ENCODE peak calls at places on chromosomes 12 and 14, in four cellular contexts. One of them, this sample, is unnamed.
A peak's percentile ranks its signal among the peaks of the same experiment; 100 is the strongest.

GRCh38 chr12:113961921-113962710 is 4.0 kb downstream of the RBM19 start:
- DNase-seq in GM12878: peak; percentile 71
- DNase-seq in K562: no peak
- DNase-seq in HepG2: peak; percentile 20
- DNase-seq in this sample: no peak

GRCh38 chr12:7832059-7832696 is 40.5 kb downstream of the SLC2A14 start:
- DNase-seq in HepG2: peak; percentile 62
- DNase-seq in K562: peak; percentile 55
- DNase-seq in GM12878: no peak
- DNase-seq in this sample: peak; percentile 32

GRCh38 chr12:115553622-115554021 is 723.9 kb downstream of the MED13L start:
- DNase-seq in K562: no peak
- DNase-seq in GM12878: no peak
- DNase-seq in HepG2: peak; percentile 66
- DNase-seq in this sample: no peak

GRCh38 chr12:124557518-124558223 is 9.7 kb downstream of the NCOR2 start:
- DNase-seq in GM12878: no peak
- DNase-seq in HepG2: no peak
- DNase-seq in K562: no peak
- DNase-seq in this sample: no peak

GRCh38 chr12:49962861-49963765 is 1.4 kb downstream of the AQP5 start:
- DNase-seq in GM12878: no peak
- DNase-seq in HepG2: no peak
- DNase-seq in K562: no peak
- DNase-seq in this sample: peak; percentile 29

GRCh38 chr12:13061377-13061776 is 17.2 kb downstream of the FAM234B start:
- DNase-seq in GM12878: no peak
- DNase-seq in HepG2: no peak
- DNase-seq in K562: peak; percentile 54
- DNase-seq in this sample: no peak

GRCh38 chr14:105087308-105087962 is 22.2 kb upstream of the GPR132 start:
- DNase-seq in K562: no peak
- DNase-seq in GM12878: no peak
- DNase-seq in HepG2: no peak
- DNase-seq in this sample: no peak

GRCh38 chr14:33914676-33915516 is 36.0 kb downstream of the EGLN3 start:
- DNase-seq in HepG2: no peak
- DNase-seq in GM12878: no peak
- DNase-seq in K562: peak; percentile 64
- DNase-seq in this sample: peak; percentile 79

GRCh38 chr14:23327947-23328744 is 6.9 kb downstream of the PABPN1 start:
- DNase-seq in K562: peak; percentile 83
- DNase-seq in GM12878: no peak
- DNase-seq in HepG2: peak; percentile 89
- DNase-seq in this sample: peak; percentile 60

GRCh38 chr12:114876968-114877680 is 193.1 kb upstream of the TBX3 start:
- DNase-seq in HepG2: no peak
- DNase-seq in GM12878: no peak
- DNase-seq in K562: no peak
- DNase-seq in this sample: no peak

GRCh38 chr12:132357623-132358186 is 28.3 kb upstream of the GALNT9 start:
- DNase-seq in HepG2: no peak
- DNase-seq in GM12878: no peak
- DNase-seq in K562: no peak
- DNase-seq in this sample: no peak

GRCh38 chr12:108597559-108598471 is at the start of gene TMEM119:
- DNase-seq in K562: no peak
- DNase-seq in GM12878: no peak
- DNase-seq in HepG2: no peak
- DNase-seq in this sample: no peak

GRCh38 chr12:30010071-30011052 is 226.6 kb upstream of the TMTC1 start:
- DNase-seq in K562: no peak
- DNase-seq in HepG2: no peak
- DNase-seq in GM12878: no peak
- DNase-seq in this sample: no peak

GRCh38 chr14:106396999-106397398 is 870.6 kb downstream of the TMEM121 start:
- DNase-seq in GM12878: no peak
- DNase-seq in K562: no peak
- DNase-seq in HepG2: no peak
- DNase-seq in this sample: no peak

GRCh38 chr12:31015215-31015614 is 58.4 kb upstream of the DDX11 start:
- DNase-seq in K562: no peak
- DNase-seq in HepG2: no peak
- DNase-seq in GM12878: no peak
- DNase-seq in this sample: no peak

GRCh38 chr12:48972213-48973021 is 882 bp upstream of the WNT10B start:
- DNase-seq in K562: no peak
- DNase-seq in GM12878: no peak
- DNase-seq in HepG2: no peak
- DNase-seq in this sample: no peak

GRCh38 chr14:72804653-72805180 is 89.2 kb downstream of the DPF3 start:
- DNase-seq in K562: no peak
- DNase-seq in GM12878: no peak
- DNase-seq in HepG2: no peak
- DNase-seq in this sample: no peak

GRCh38 chr14:75132374-75133086 is 5.7 kb upstream of the NEK9 start:
- DNase-seq in GM12878: peak; percentile 66
- DNase-seq in K562: peak; percentile 76
- DNase-seq in HepG2: peak; percentile 69
- DNase-seq in this sample: peak; percentile 65

GRCh38 chr14:24397639-24398297 is 1.0 kb upstream of the NYNRIN start:
- DNase-seq in HepG2: no peak
- DNase-seq in K562: no peak
- DNase-seq in GM12878: no peak
- DNase-seq in this sample: no peak

DNA sequence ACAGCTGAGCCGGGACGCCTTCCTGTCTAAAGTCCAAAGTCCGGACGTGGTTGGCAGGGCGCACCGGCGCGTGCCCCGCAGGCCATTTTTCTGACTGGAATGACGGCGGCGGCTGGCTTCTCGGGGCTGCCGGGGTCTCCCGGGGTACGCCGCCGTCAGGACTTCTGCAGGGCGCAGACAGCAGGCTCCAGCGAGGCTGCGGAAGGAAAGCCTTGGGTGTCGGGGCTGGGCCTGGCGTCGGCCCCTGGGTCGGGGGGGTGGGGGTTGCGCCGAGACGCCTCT is 32.8 kb downstream of the MIA2 start:
- DNase-seq in K562: no peak
- DNase-seq in HepG2: peak; percentile 96
- DNase-seq in GM12878: no peak
- DNase-seq in this sample: no peak
- TF ChIP-seq REST in K562: no peak
- TF ChIP-seq REST in HepG2: no peak
- TF ChIP-seq REST in GM12878: no peak
- TF ChIP-seq REST in this sample: no peak

DNA sequence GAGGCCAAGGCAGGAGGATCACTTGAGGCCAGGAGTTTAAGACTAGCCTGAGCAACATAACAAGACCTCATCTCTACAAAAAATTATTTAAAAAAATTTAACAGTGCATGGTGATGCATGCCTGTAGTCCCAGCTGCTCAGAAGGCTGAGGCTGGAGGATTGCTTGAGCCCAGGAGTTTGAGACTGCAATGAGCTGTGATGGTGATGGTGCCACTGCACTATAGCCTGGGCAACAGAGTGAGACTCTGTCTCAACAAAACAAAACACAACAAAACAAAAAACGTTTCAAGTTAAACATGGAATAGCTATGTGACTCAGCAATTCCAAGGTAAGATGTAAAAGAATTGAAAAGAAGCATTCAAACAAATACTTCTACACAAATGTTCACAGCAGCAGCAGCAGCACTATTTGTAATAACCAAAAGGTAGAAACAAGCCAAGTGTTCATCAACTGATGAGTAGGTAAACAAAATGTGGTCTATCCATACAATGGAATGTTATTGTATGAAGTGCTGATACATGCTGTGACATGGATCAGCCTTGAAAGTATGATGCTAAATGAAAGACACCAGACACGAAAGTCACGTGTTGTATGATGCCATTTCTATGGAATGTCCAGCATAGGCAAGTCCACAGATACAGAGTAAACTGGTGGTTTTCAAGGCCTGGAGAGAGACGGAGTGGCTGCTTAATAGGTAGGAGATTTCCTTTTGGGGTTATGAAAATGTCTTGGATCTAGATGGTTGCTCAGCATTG is 31.4 kb downstream of the CFAP251 start:
- DNase-seq in HepG2: peak; percentile 82
- DNase-seq in GM12878: no peak
- DNase-seq in K562: no peak
- DNase-seq in this sample: no peak
- H3K9ac ChIP-seq in HepG2: no peak overlapping the region
- H3K9ac ChIP-seq in GM12878: no peak overlapping the region
- H3K9ac ChIP-seq in K562: no peak overlapping the region
- H3K9ac ChIP-seq in this sample: no peak overlapping the region

GRCh38 chr12:65891987-65892481 is 67.8 kb downstream of the HMGA2 start:
- DNase-seq in HepG2: no peak
- DNase-seq in GM12878: no peak
- DNase-seq in K562: no peak
- DNase-seq in this sample: peak; percentile 80

GRCh38 chr12:65894127-65894526 is 69.8 kb downstream of the HMGA2 start:
- DNase-seq in HepG2: no peak
- DNase-seq in GM12878: no peak
- DNase-seq in K562: no peak
- DNase-seq in this sample: no peak

GRCh38 chr12:65894624-65895023 is 70.3 kb downstream of the HMGA2 start:
- DNase-seq in GM12878: no peak
- DNase-seq in HepG2: no peak
- DNase-seq in K562: no peak
- DNase-seq in this sample: no peak

GRCh38 chr12:65891219-65891618 is 66.9 kb downstream of the HMGA2 start:
- DNase-seq in K562: no peak
- DNase-seq in GM12878: no peak
- DNase-seq in HepG2: no peak
- DNase-seq in this sample: no peak

GRCh38 chr12:65892905-65893304 is 68.6 kb downstream of the HMGA2 start:
- DNase-seq in HepG2: no peak
- DNase-seq in GM12878: no peak
- DNase-seq in K562: no peak
- DNase-seq in this sample: no peak
- TF ChIP-seq POLR2A in HepG2: no peak
- TF ChIP-seq POLR2A in GM12878: no peak
- TF ChIP-seq POLR2A in K562: no peak
- TF ChIP-seq POLR2A in this sample: no peak

GRCh38 chr12:112381898-112382796 is at the start of gene HECTD4:
- DNase-seq in HepG2: peak; percentile 82
- DNase-seq in K562: peak; percentile 97
- DNase-seq in GM12878: peak; percentile 34
- DNase-seq in this sample: peak; percentile 42
- TF ChIP-seq REST in HepG2: no peak
- TF ChIP-seq REST in K562: peak; percentile 29
- TF ChIP-seq REST in GM12878: no peak
- TF ChIP-seq REST in this sample: no peak

GRCh38 chr12:46219892-46220655 is 48.8 kb downstream of the SLC38A1 start:
- DNase-seq in GM12878: no peak
- DNase-seq in K562: peak; percentile 88
- DNase-seq in HepG2: peak; percentile 30
- DNase-seq in this sample: peak; percentile 68
- H3K9ac ChIP-seq in GM12878: no peak overlapping the region
- H3K9ac ChIP-seq in K562: no peak overlapping the region
- H3K9ac ChIP-seq in HepG2: no peak overlapping the region
- H3K9ac ChIP-seq in this sample: peak overlapping the region; percentile 9

GRCh38 chr12:56299308-56299852 is 750 bp downstream of the CS start:
- DNase-seq in GM12878: no peak
- DNase-seq in K562: peak; percentile 58
- DNase-seq in HepG2: no peak
- DNase-seq in this sample: no peak
- TF ChIP-seq POLR2A in GM12878: no peak
- TF ChIP-seq POLR2A in K562: no peak
- TF ChIP-seq POLR2A in HepG2: peak; percentile 38
- TF ChIP-seq POLR2A in this sample: no peak

DNA sequence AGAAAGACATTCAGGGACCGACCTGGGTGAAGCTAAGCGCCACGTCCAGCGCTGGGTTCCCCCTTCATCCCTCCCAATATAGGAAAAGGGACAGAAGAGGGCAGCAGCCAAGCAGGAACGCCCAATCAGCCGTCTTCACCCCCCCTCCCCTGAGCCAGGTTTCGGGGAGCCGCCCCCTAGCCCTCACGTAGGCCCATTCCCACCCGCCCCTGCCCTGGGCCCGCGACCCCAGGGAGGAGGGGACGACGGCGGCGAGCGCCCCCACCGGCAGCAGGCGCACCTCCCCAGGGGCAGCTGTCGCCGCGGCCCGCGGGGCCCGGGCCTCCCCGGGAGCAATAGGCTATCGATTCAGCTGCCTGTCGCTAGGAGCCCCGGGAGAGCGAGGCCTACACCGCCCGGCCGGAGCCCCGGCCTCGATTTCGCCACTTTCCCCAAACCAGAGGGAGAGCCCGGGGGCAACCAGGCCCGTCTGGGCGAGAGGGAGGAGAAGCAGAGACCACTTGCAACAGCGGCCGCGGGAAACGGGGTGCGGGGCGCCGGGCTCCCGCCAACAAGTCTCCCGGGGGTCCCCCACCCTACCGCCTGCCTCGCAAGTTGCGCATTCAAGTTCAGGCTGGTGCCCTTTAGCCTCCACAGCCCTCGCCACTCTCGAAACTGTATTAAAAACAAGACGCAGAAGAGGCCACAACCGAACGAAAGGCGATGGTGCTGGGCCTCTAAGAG is 1.3 kb downstream of the DCAF5 start:
- DNase-seq in K562: peak; percentile 85
- DNase-seq in HepG2: peak; percentile 55
- DNase-seq in GM12878: no peak
- DNase-seq in this sample: peak; percentile 48
- TF ChIP-seq REST in K562: no peak
- TF ChIP-seq REST in HepG2: no peak
- TF ChIP-seq REST in GM12878: no peak
- TF ChIP-seq REST in this sample: no peak